ENCODE peak calls at places on chromosome 18, in seven cellular contexts. V, Z, B, L, S, X and T are unnamed samples.
A peak's percentile ranks its signal among the peaks of the same experiment; 100 is the strongest.

GRCh38 chr18:37674570-37674969 is 109.0 kb upstream of the CELF4 start:
- DNase-seq in V (no peak), Z (no peak), B (no peak), L (no peak), S (no peak), X (no peak), T (no peak)

GRCh38 chr18:3451989-3452749 is 2.2 kb downstream of the TGIF1 start:
- DNase-seq in V (no peak), Z (peak; percentile 68), B (no peak), L (peak; percentile 47), S (peak; percentile 49), X (peak; percentile 68), T (peak; percentile 70)

GRCh38 chr18:70553961-70554325 is 265.1 kb downstream of the SOCS6 start:
- DNase-seq in V (no peak), Z (no peak), B (no peak), L (no peak), S (no peak), X (no peak), T (no peak)

GRCh38 chr18:22005191-22005824 is 164.1 kb upstream of the GATA6 start:
- DNase-seq in V (no peak), Z (no peak), B (no peak), L (no peak), S (no peak), X (no peak), T (no peak)

GRCh38 chr18:10588975-10589374 is 63.1 kb downstream of the NAPG start:
- DNase-seq in V (no peak), Z (no peak), B (no peak), L (no peak), S (no peak), X (no peak), T (no peak)

GRCh38 chr18:54100466-54100865 is 124.0 kb downstream of the MBD2 start:
- DNase-seq in V (no peak), Z (no peak), B (no peak), L (no peak), S (no peak), X (no peak), T (no peak)

GRCh38 chr18:74682998-74683311 is 85.3 kb downstream of the ZNF407 start:
- DNase-seq in V (no peak), Z (peak; percentile 34), B (peak; percentile 26), L (no peak), S (no peak), X (no peak), T (no peak)

GRCh38 chr18:48330016-48330991 is 78.9 kb downstream of the ZBTB7C start:
- DNase-seq in V (no peak), Z (peak; percentile 95), B (peak; percentile 13), L (no peak), S (no peak), X (peak; percentile 88), T (no peak)

GRCh38 chr18:3454365-3455089 is 4.6 kb downstream of the TGIF1 start:
- DNase-seq in V (no peak), Z (peak; percentile 46), B (no peak), L (no peak), S (no peak), X (peak; percentile 75), T (peak; percentile 95)

GRCh38 chr18:2316686-2317308 is 254.5 kb downstream of the METTL4 start:
- DNase-seq in V (no peak), Z (no peak), B (no peak), L (no peak), S (no peak), X (no peak), T (peak; percentile 12)

GRCh38 chr18:30970201-30970816 is 72.2 kb downstream of the DSC3 start:
- DNase-seq in V (no peak), Z (peak; percentile 75), B (peak; percentile 55), L (no peak), S (no peak), X (peak; percentile 75), T (peak; percentile 30)

GRCh38 chr18:10444314-10445006 is 10.0 kb upstream of the APCDD1 start:
- DNase-seq in V (no peak), Z (no peak), B (no peak), L (no peak), S (no peak), X (no peak), T (no peak)

GRCh38 chr18:63883617-63884016 is 3.9 kb upstream of the SERPINB2 start:
- DNase-seq in V (no peak), Z (peak; percentile 52), B (no peak), L (no peak), S (no peak), X (peak; percentile 29), T (no peak)

GRCh38 chr18:74499633-74500032 is 3.5 kb downstream of the CNDP2 start:
- DNase-seq in V (no peak), Z (peak; percentile 16), B (no peak), L (peak; percentile 37), S (peak; percentile 47), X (peak; percentile 68), T (no peak)

GRCh38 chr18:57819671-57820460 is 16.8 kb upstream of the ATP8B1 start:
- DNase-seq in V (no peak), Z (peak; percentile 87), B (peak; percentile 57), L (no peak), S (no peak), X (peak; percentile 96), T (peak; percentile 99)

GRCh38 chr18:54392621-54393023 is 34.9 kb downstream of the C18orf54 start:
- DNase-seq in V (no peak), Z (peak; percentile 44), B (peak; percentile 67), L (no peak), S (no peak), X (peak; percentile 82), T (peak; percentile 71)

GRCh38 chr18:50590625-50591024 is 30.7 kb downstream of the MAPK4 start:
- DNase-seq in V (no peak), Z (no peak), B (peak; percentile 76), L (no peak), S (no peak), X (no peak), T (no peak)

GRCh38 chr18:31303771-31304170 is 14.2 kb upstream of the DSG1 start:
- DNase-seq in V (no peak), Z (no peak), B (no peak), L (no peak), S (no peak), X (peak; percentile 32), T (peak; percentile 6)

GRCh38 chr18:42413870-42414269 is 458.8 kb downstream of the PIK3C3 start:
- DNase-seq in V (no peak), Z (no peak), B (no peak), L (no peak), S (no peak), X (no peak), T (no peak)

GRCh38 chr18:77208969-77209368 is 40.7 kb upstream of the GALR1 start:
- DNase-seq in V (no peak), Z (no peak), B (no peak), L (no peak), S (no peak), X (peak; percentile 77), T (peak; percentile 57)

GRCh38 chr18:2656237-2657042 is 914 bp downstream of the SMCHD1 start:
- DNase-seq in V (no peak), Z (peak; percentile 40), B (peak; percentile 9), L (peak; percentile 62), S (peak; percentile 57), X (peak; percentile 66), T (peak; percentile 56)

GRCh38 chr18:31648966-31649429 is 35.4 kb downstream of the B4GALT6 start:
- DNase-seq in V (no peak), Z (peak; percentile 74), B (no peak), L (no peak), S (no peak), X (peak; percentile 3), T (peak; percentile 42)

GRCh38 chr18:58091099-58091611 is 47.1 kb downstream of the NEDD4L start:
- DNase-seq in V (no peak), Z (peak; percentile 77), B (no peak), L (no peak), S (no peak), X (peak; percentile 35), T (no peak)

GRCh38 chr18:24876266-24876665 is 415.8 kb downstream of the HRH4 start:
- DNase-seq in V (no peak), Z (no peak), B (no peak), L (no peak), S (no peak), X (peak; percentile 3), T (no peak)